ENCODE peak calls at places on chromosome 9, in seven cellular contexts. I is NCI-H510A treated with DMSO at 0.1 percent for 48 hours; K is Right ventricle myocardium superior; V is NCI-H2081; O is RWPE1; J is NCI-H345; T is stimulated activated CD4-positive, alpha-beta T cell treated with anti-CD3 and anti-CD28 coated beads, Interleukin-2, amount 100 ng/mL, for 48 hours. Y is an unnamed sample.

GRCh38 chr9:4887556-4887955 is 94.8 kb downstream of the RCL1 start:
- DNase-seq in I (no peak), K (peak), V (no peak), O (peak), J (peak), T (no peak), Y (no peak)

GRCh38 chr9:35114921-35115341 is 731 bp downstream of the ATOSB start:
- DNase-seq in I (no peak), K (peak), V (no peak), O (peak), J (no peak), T (no peak), Y (peak)

GRCh38 chr9:22911632-22912031 is 465.0 kb downstream of the DMRTA1 start:
- DNase-seq in I (no peak), K (no peak), V (no peak), O (no peak), J (no peak), T (no peak), Y (no peak)

GRCh38 chr9:108850293-108850897 is 5.4 kb downstream of the ACTL7B start:
- DNase-seq in I (no peak), K (no peak), V (peak), O (peak), J (peak), T (no peak), Y (peak)

GRCh38 chr9:115888131-115888530 is 265.5 kb upstream of the PAPPA start:
- DNase-seq in I (no peak), K (no peak), V (no peak), O (no peak), J (no peak), T (no peak), Y (no peak)

GRCh38 chr9:89274838-89275237 is 36.2 kb upstream of the CKS2 start:
- DNase-seq in I (no peak), K (no peak), V (no peak), O (no peak), J (no peak), T (no peak), Y (no peak)

GRCh38 chr9:2018764-2019548 is 3.8 kb downstream of the SMARCA2 start:
- DNase-seq in I (no peak), K (no peak), V (no peak), O (no peak), J (no peak), T (no peak), Y (no peak)

GRCh38 chr9:88889386-88889785 is 101.9 kb upstream of the S1PR3 start:
- DNase-seq in I (no peak), K (no peak), V (no peak), O (no peak), J (no peak), T (no peak), Y (no peak)

GRCh38 chr9:126857261-126857960 is 3.0 kb upstream of the ZBTB34 start:
- DNase-seq in I (no peak), K (no peak), V (peak), O (no peak), J (no peak), T (no peak), Y (no peak)

GRCh38 chr9:8651126-8651525 is 851.5 kb upstream of the DMAC1 start:
- DNase-seq in I (no peak), K (no peak), V (no peak), O (no peak), J (no peak), T (no peak), Y (no peak)

GRCh38 chr9:26326473-26327044 is 566.0 kb downstream of the CAAP1 start:
- DNase-seq in I (peak), K (no peak), V (peak), O (peak), J (peak), T (no peak), Y (peak)

GRCh38 chr9:133519693-133520092 is 5.1 kb downstream of the MYMK start:
- DNase-seq in I (no peak), K (no peak), V (no peak), O (peak), J (no peak), T (no peak), Y (no peak)

GRCh38 chr9:132042324-132042723 is 37.3 kb downstream of the MED27 start:
- DNase-seq in I (no peak), K (no peak), V (no peak), O (peak), J (no peak), T (no peak), Y (no peak)

GRCh38 chr9:72444436-72444835 is 77.0 kb upstream of the TMC1 start:
- DNase-seq in I (no peak), K (no peak), V (no peak), O (no peak), J (no peak), T (no peak), Y (no peak)

GRCh38 chr9:42852133-42852532 is 668.7 kb downstream of the SPATA31A6 start:
- DNase-seq in I (no peak), K (peak), V (no peak), O (peak), J (no peak), T (no peak), Y (no peak)

GRCh38 chr9:84271004-84271886 is 69.3 kb downstream of the SLC28A3 start:
- DNase-seq in I (no peak), K (peak), V (no peak), O (no peak), J (no peak), T (peak), Y (no peak)

GRCh38 chr9:105994970-105995369 is 300.6 kb downstream of the TMEM38B start:
- DNase-seq in I (peak), K (no peak), V (no peak), O (peak), J (peak), T (no peak), Y (no peak)

GRCh38 chr9:78601957-78602565 is 305.1 kb downstream of the PSAT1 start:
- DNase-seq in I (peak), K (no peak), V (peak), O (peak), J (peak), T (peak), Y (no peak)

GRCh38 chr9:130920762-130921482 is 18.1 kb downstream of the FIBCD1 start:
- DNase-seq in I (no peak), K (no peak), V (no peak), O (no peak), J (no peak), T (no peak), Y (no peak)

GRCh38 chr9:121298016-121298538 is 30.1 kb downstream of the GSN start:
- DNase-seq in I (no peak), K (no peak), V (no peak), O (no peak), J (no peak), T (no peak), Y (no peak)

GRCh38 chr9:106727969-106728368 is 135.0 kb upstream of the ZNF462 start:
- DNase-seq in I (no peak), K (no peak), V (no peak), O (no peak), J (no peak), T (no peak), Y (no peak)

GRCh38 chr9:107465467-107466451 is 23.8 kb downstream of the KLF4 start:
- DNase-seq in I (peak), K (peak), V (peak), O (peak), J (no peak), T (no peak), Y (no peak)

GRCh38 chr9:109604036-109604600 is 106.0 kb upstream of the PTPN3 start:
- DNase-seq in I (no peak), K (no peak), V (no peak), O (no peak), J (no peak), T (no peak), Y (no peak)

GRCh38 chr9:134534661-134535080 is 106.9 kb upstream of the COL5A1 start:
- DNase-seq in I (no peak), K (no peak), V (no peak), O (no peak), J (no peak), T (no peak), Y (no peak)

GRCh38 chr9:128845186-128845931 is 15.8 kb upstream of the SPOUT1 start:
- DNase-seq in I (peak), K (peak), V (peak), O (peak), J (peak), T (no peak), Y (no peak)

GRCh38 chr9:111613436-111614040 is 14.1 kb upstream of the PTGR1 start:
- DNase-seq in I (no peak), K (no peak), V (no peak), O (no peak), J (no peak), T (no peak), Y (no peak)

GRCh38 chr9:4167040-4167671 is 132.7 kb downstream of the GLIS3 start:
- DNase-seq in I (no peak), K (no peak), V (no peak), O (peak), J (no peak), T (no peak), Y (no peak)

GRCh38 chr9:37582548-37583157 is 6.5 kb upstream of the FBXO10 start:
- DNase-seq in I (peak), K (no peak), V (peak), O (peak), J (peak), T (no peak), Y (no peak)

GRCh38 chr9:37174247-37174646 is 53.9 kb downstream of the ZCCHC7 start:
- DNase-seq in I (no peak), K (no peak), V (no peak), O (no peak), J (no peak), T (no peak), Y (no peak)

GRCh38 chr9:131167146-131167692 is 41.8 kb downstream of the NUP214 start:
- DNase-seq in I (no peak), K (no peak), V (peak), O (no peak), J (no peak), T (no peak), Y (no peak)

GRCh38 chr9:17005085-17005484 is 129.8 kb upstream of the CNTLN start:
- DNase-seq in I (peak), K (peak), V (peak), O (no peak), J (no peak), T (no peak), Y (no peak)

GRCh38 chr9:130523921-130524320 is 55.5 kb upstream of the FUBP3 start:
- DNase-seq in I (no peak), K (no peak), V (no peak), O (no peak), J (no peak), T (no peak), Y (no peak)

Y was measured in CMK.